ENCODE peak calls at places on chromosomes 11 and 22, in four cellular contexts. S is AG10803, C is AG09309, L is heart left ventricle. N is an unnamed sample.

GRCh38 chr11:35750315-35750714 is 87.7 kb downstream of the TRIM44 start:
- DNase-seq in S (no peak), C (no peak), L (no peak), N (no peak)

GRCh38 chr22:20604776-20605221 is 97.4 kb downstream of the MED15 start:
- DNase-seq in L (no peak), S (no peak), C (no peak), N (no peak)

GRCh38 chr11:17822021-17822781 is 87.6 kb downstream of the KCNC1 start:
- DNase-seq in C (peak), S (peak), L (peak), N (peak)

GRCh38 chr11:6353367-6353987 is 33.2 kb upstream of the CAVIN3 start:
- DNase-seq in C (no peak), S (peak), L (peak), N (peak)

GRCh38 chr11:131659931-131660330 is 289.5 kb downstream of the NTM start:
- DNase-seq in C (no peak), L (no peak), S (no peak), N (no peak)

GRCh38 chr22:45785458-45785857 is 113.8 kb downstream of the ATXN10 start:
- DNase-seq in C (no peak), L (no peak), S (no peak), N (peak)

GRCh38 chr11:43067681-43068080 is 244.1 kb upstream of the API5 start:
- DNase-seq in S (no peak), L (no peak), C (no peak), N (no peak)

GRCh38 chr11:95884364-95884763 is 39.5 kb downstream of the MTMR2 start:
- DNase-seq in L (no peak), S (peak), C (peak), N (no peak)

GRCh38 chr11:126159719-126160344 is 51.6 kb downstream of the RPUSD4 start:
- DNase-seq in L (no peak), C (no peak), S (no peak), N (no peak)

GRCh38 chr11:72962084-72962483 is 147.9 kb downstream of the ATG16L2 start:
- DNase-seq in S (peak), C (peak), L (no peak), N (no peak)

GRCh38 chr11:67563354-67564114 is 20.1 kb upstream of the GSTP1 start:
- DNase-seq in S (peak), C (peak), L (peak), N (peak)

GRCh38 chr22:29073618-29074275 is 912 bp downstream of the KREMEN1 start:
- DNase-seq in C (no peak), S (peak), L (peak), N (peak)

GRCh38 chr11:100855466-100856067 is 168.5 kb downstream of the ARHGAP42 start:
- DNase-seq in L (no peak), C (no peak), S (peak), N (no peak)

GRCh38 chr11:35619030-35619753 is 932 bp downstream of the FJX1 start:
- DNase-seq in S (peak), C (no peak), L (peak), N (peak)

GRCh38 chr11:16184588-16184987 is 171.8 kb downstream of the SOX6 start:
- DNase-seq in C (no peak), L (no peak), S (peak), N (no peak)

GRCh38 chr11:7591992-7592391 is 78.2 kb downstream of the PPFIBP2 start:
- DNase-seq in C (no peak), S (no peak), L (no peak), N (no peak)

GRCh38 chr11:74540270-74540669 is 46.7 kb upstream of the LIPT2 start:
- DNase-seq in C (no peak), L (no peak), S (no peak), N (no peak)

GRCh38 chr11:75872887-75873416 is 57.9 kb downstream of the UVRAG start:
- DNase-seq in S (no peak), L (no peak), C (no peak), N (no peak)

GRCh38 chr11:75862437-75862836 is 47.4 kb downstream of the UVRAG start:
- DNase-seq in C (no peak), S (no peak), L (no peak), N (no peak)

GRCh38 chr11:75868990-75869389 is 54.0 kb downstream of the UVRAG start:
- DNase-seq in L (no peak), C (no peak), S (no peak), N (no peak)

GRCh38 chr11:75869661-75870455 is 54.8 kb downstream of the UVRAG start:
- DNase-seq in C (no peak), L (no peak), S (no peak), N (no peak)

GRCh38 chr11:75867778-75868374 is 52.9 kb downstream of the UVRAG start:
- DNase-seq in C (peak), S (peak), L (no peak), N (no peak)
- H3K4me3 ChIP-seq in C (no peak), S (no peak), L (no peak), N (no peak)

GRCh38 chr11:86469491-86470388 is 95.1 kb downstream of the CCDC81 start:
- DNase-seq in C (no peak), L (no peak), S (peak), N (no peak)

GRCh38 chr11:86463955-86464354 is 89.3 kb downstream of the CCDC81 start:
- DNase-seq in S (no peak), L (no peak), C (no peak), N (no peak)

GRCh38 chr11:86463120-86463519 is 88.4 kb downstream of the CCDC81 start:
- DNase-seq in S (no peak), C (no peak), L (no peak), N (no peak)

GRCh38 chr11:86464509-86465221 is 90.0 kb downstream of the CCDC81 start:
- DNase-seq in S (no peak), L (no peak), C (no peak), N (no peak)

DNA sequence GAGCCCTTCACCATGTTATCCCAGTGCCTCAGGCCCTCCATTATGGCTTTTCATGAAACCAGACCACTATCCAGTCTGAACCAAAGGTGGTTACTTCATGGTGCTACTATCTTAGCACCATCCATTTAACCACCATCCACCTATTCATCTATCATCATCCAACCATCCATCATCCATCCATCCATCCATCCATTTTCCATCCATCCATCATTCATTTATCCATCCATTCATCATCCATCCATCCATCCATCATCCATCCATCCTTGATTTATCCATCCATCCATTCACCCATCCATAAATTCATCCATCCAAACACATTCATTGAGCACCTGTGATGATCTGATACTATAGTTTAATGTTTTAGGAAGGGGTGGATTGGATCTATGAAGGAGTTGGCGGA is 93.5 kb downstream of the CCDC81 start:
- DNase-seq in C (no peak), S (no peak), L (no peak), N (no peak)
- H3K4me3 ChIP-seq in C (no peak), S (no peak), L (no peak), N (no peak)

GRCh38 chr11:130600139-130600538 is 151.7 kb downstream of the ADAMTS15 start:
- DNase-seq in C (no peak), L (no peak), S (peak), N (no peak)
- H3K4me3 ChIP-seq in C (no peak), L (no peak), S (no peak), N (no peak)

DNA sequence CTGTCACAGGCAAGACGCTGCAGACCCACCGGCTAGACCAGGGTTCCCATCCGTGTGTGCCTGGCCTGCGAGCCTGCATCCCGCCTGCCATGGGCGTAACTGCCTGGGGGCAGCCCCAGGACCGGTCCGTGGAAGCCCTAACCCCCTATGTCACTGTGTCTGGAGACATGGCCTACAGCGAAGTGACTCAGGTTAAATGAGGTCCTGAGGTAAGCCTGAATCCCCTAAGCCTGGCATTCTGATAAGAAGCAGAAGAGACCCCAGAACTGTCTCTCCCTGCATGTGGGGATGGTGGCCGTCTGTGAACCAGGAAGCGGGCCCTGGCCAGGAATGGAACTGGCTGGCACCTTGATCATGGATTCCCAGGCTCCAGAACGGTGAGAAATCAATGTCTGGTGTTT is 570.1 kb downstream of the BRD1 start:
- DNase-seq in L (no peak), C (no peak), S (no peak), N (no peak)
- H3K4me3 ChIP-seq in L (no peak), C (no peak), S (no peak), N (no peak)

GRCh38 chr22:42281706-42282251 is 11.3 kb upstream of the TCF20 start:
- DNase-seq in C (no peak), L (peak), S (no peak), N (no peak)
- H3K4me3 ChIP-seq in C (no peak), L (no peak), S (no peak), N (no peak)

GRCh38 chr11:116984589-116984988 is 113.6 kb downstream of the SIK3 start:
- DNase-seq in C (peak), S (peak), L (no peak), N (no peak)
- H3K4me3 ChIP-seq in C (no peak), S (peak), L (no peak), N (no peak)

DNA sequence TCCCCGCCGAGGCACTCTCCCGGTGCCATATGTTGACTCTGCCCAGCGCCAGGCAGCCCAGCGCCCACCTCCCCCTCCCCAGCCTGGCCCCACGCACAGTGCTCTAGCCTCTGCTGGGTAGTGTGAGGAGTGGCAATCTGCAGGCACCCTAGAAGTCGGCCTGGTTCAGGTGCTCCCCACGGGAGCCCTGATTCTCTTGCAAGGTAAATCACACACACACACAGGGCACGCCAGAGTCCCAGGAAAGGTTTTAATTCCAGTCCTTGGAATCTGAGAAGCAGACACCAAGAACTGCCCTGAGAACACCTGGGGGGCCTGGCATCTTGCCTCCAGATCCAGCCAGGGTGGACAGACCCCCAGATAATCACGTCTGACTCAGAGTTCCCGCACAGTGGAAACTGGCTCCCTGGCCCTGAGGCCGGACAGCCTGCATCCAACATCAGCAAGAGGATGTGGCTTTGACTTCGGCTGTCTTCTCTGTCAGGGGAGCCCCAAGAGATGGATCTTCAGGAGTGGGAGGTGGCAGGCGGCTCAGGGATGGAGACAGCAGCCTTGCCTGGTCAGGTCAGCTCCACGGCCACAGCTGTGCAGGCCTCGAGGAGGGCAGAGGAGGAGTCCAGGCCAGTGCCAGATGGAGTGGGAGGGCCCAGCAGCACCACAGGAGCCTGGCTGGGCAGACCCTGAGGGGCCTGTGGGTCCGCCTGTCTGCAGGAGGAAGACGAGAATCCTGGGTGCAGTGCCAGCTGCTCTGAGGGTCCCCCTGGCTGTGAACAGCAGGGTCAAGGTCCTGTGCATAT is 1.1 kb upstream of the RIN1 start:
- DNase-seq in S (no peak), C (no peak), L (peak), N (no peak)
- H3K4me3 ChIP-seq in S (no peak), C (no peak), L (no peak), N (no peak)

GRCh38 chr22:37333724-37334460 is 51.6 kb downstream of the CYTH4 start:
- DNase-seq in L (no peak), S (no peak), C (no peak), N (no peak)
- H3K4me3 ChIP-seq in L (no peak), S (no peak), C (no peak), N (no peak)